ENCODE peak calls at places on chromosomes 3 and 15, in nine cellular contexts. One of them, this sample, is unnamed.

GRCh38 chr3:146200461-146201220 is 39.7 kb upstream of the PLOD2 start:
- DNase-seq in cardiac fibroblast: no peak
- DNase-seq in AG10803: peak
- DNase-seq in lower lobe of right lung: no peak
- DNase-seq in stomach: no peak
- DNase-seq in heart right ventricle: no peak
- DNase-seq in PC-3: no peak
- DNase-seq in pancreas: no peak
- DNase-seq in GM12865: no peak
- DNase-seq in this sample: no peak

GRCh38 chr3:195093731-195094130 is 177.2 kb downstream of the XXYLT1 start:
- DNase-seq in AG10803: no peak
- DNase-seq in PC-3: no peak
- DNase-seq in stomach: no peak
- DNase-seq in pancreas: peak
- DNase-seq in heart right ventricle: peak
- DNase-seq in GM12865: no peak
- DNase-seq in lower lobe of right lung: peak
- DNase-seq in cardiac fibroblast: no peak
- DNase-seq in this sample: peak

GRCh38 chr3:123244128-123244527 is 42.4 kb downstream of the SEC22A start:
- DNase-seq in GM12865: no peak
- DNase-seq in PC-3: no peak
- DNase-seq in lower lobe of right lung: no peak
- DNase-seq in heart right ventricle: no peak
- DNase-seq in cardiac fibroblast: no peak
- DNase-seq in AG10803: no peak
- DNase-seq in stomach: no peak
- DNase-seq in pancreas: no peak
- DNase-seq in this sample: no peak

GRCh38 chr3:52495777-52496602 is 852 bp downstream of the STAB1 start:
- DNase-seq in lower lobe of right lung: no peak
- DNase-seq in PC-3: no peak
- DNase-seq in pancreas: no peak
- DNase-seq in cardiac fibroblast: peak
- DNase-seq in stomach: no peak
- DNase-seq in GM12865: no peak
- DNase-seq in heart right ventricle: no peak
- DNase-seq in AG10803: peak
- DNase-seq in this sample: no peak

GRCh38 chr15:90603893-90604292 is 74.2 kb downstream of the CRTC3 start:
- DNase-seq in AG10803: peak
- DNase-seq in heart right ventricle: peak
- DNase-seq in cardiac fibroblast: peak
- DNase-seq in stomach: peak
- DNase-seq in lower lobe of right lung: peak
- DNase-seq in pancreas: peak
- DNase-seq in GM12865: peak
- DNase-seq in PC-3: peak
- DNase-seq in this sample: peak

GRCh38 chr15:68368731-68369435 is 63.1 kb downstream of the ITGA11 start:
- DNase-seq in AG10803: peak
- DNase-seq in GM12865: no peak
- DNase-seq in cardiac fibroblast: peak
- DNase-seq in heart right ventricle: no peak
- DNase-seq in stomach: no peak
- DNase-seq in PC-3: no peak
- DNase-seq in lower lobe of right lung: no peak
- DNase-seq in pancreas: no peak
- DNase-seq in this sample: peak

GRCh38 chr3:186340211-186340610 is 21.8 kb downstream of the DGKG start:
- DNase-seq in GM12865: no peak
- DNase-seq in AG10803: no peak
- DNase-seq in lower lobe of right lung: no peak
- DNase-seq in cardiac fibroblast: no peak
- DNase-seq in heart right ventricle: no peak
- DNase-seq in pancreas: no peak
- DNase-seq in PC-3: peak
- DNase-seq in stomach: no peak
- DNase-seq in this sample: no peak

GRCh38 chr3:48157950-48158376 is 30.3 kb downstream of the CDC25A start:
- DNase-seq in heart right ventricle: peak
- DNase-seq in lower lobe of right lung: peak
- DNase-seq in AG10803: peak
- DNase-seq in GM12865: peak
- DNase-seq in cardiac fibroblast: peak
- DNase-seq in pancreas: peak
- DNase-seq in PC-3: peak
- DNase-seq in stomach: peak
- DNase-seq in this sample: peak

GRCh38 chr3:44554626-44555592 is at the start of gene ZKSCAN7:
- DNase-seq in PC-3: no peak
- DNase-seq in lower lobe of right lung: peak
- DNase-seq in stomach: peak
- DNase-seq in AG10803: peak
- DNase-seq in cardiac fibroblast: peak
- DNase-seq in pancreas: peak
- DNase-seq in GM12865: peak
- DNase-seq in heart right ventricle: peak
- DNase-seq in this sample: peak

GRCh38 chr15:51093865-51094605 is 671 bp downstream of the TNFAIP8L3 start:
- DNase-seq in PC-3: no peak
- DNase-seq in stomach: no peak
- DNase-seq in cardiac fibroblast: peak
- DNase-seq in GM12865: no peak
- DNase-seq in AG10803: peak
- DNase-seq in pancreas: peak
- DNase-seq in lower lobe of right lung: no peak
- DNase-seq in heart right ventricle: peak
- DNase-seq in this sample: peak

DNA sequence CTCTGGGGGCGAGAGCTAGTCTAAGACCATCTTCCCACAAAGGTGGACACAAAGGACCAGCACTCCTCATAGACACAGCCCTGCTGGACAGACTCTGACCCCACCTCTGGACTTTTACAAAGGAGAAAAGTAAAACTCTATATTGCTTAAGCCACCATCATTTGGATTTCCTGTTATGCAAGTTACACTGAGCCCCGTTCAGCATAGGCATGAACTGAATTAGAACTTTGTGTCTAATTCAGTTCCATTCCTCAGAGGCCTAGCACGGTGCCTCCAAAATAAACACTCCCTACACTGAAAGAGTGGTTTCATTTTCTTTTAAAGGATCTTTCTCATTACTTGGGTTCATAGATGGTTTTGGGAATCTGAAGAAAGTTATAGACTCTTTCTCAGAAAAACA is 79.2 kb upstream of the OCA2 start:
- DNase-seq in cardiac fibroblast: no peak
- DNase-seq in lower lobe of right lung: no peak
- DNase-seq in AG10803: no peak
- DNase-seq in stomach: no peak
- DNase-seq in pancreas: no peak
- DNase-seq in PC-3: no peak
- DNase-seq in heart right ventricle: no peak
- DNase-seq in GM12865: no peak
- DNase-seq in this sample: no peak
- H3K4me3 ChIP-seq in cardiac fibroblast: no peak
- H3K4me3 ChIP-seq in lower lobe of right lung: no peak
- H3K4me3 ChIP-seq in AG10803: no peak
- H3K4me3 ChIP-seq in stomach: no peak
- H3K4me3 ChIP-seq in pancreas: no peak
- H3K4me3 ChIP-seq in PC-3: no peak
- H3K4me3 ChIP-seq in heart right ventricle: no peak
- H3K4me3 ChIP-seq in GM12865: no peak
- H3K4me3 ChIP-seq in this sample: no peak

GRCh38 chr15:65962187-65962586 is 92.9 kb downstream of the RAB11A start:
- DNase-seq in cardiac fibroblast: peak
- DNase-seq in PC-3: peak
- DNase-seq in pancreas: no peak
- DNase-seq in lower lobe of right lung: no peak
- DNase-seq in GM12865: no peak
- DNase-seq in AG10803: no peak
- DNase-seq in stomach: no peak
- DNase-seq in heart right ventricle: no peak
- DNase-seq in this sample: no peak
- TF ChIP-seq CTCF in cardiac fibroblast: peak
- TF ChIP-seq CTCF in PC-3: peak
- TF ChIP-seq CTCF in pancreas: no peak
- TF ChIP-seq CTCF in lower lobe of right lung: no peak
- TF ChIP-seq CTCF in GM12865: no peak
- TF ChIP-seq CTCF in AG10803: peak
- TF ChIP-seq CTCF in stomach: no peak
- TF ChIP-seq CTCF in heart right ventricle: peak
- TF ChIP-seq CTCF in this sample: no peak

GRCh38 chr15:82036461-82036860 is 9.4 kb downstream of the MEX3B start:
- DNase-seq in pancreas: no peak
- DNase-seq in stomach: no peak
- DNase-seq in GM12865: peak
- DNase-seq in cardiac fibroblast: no peak
- DNase-seq in PC-3: no peak
- DNase-seq in AG10803: no peak
- DNase-seq in lower lobe of right lung: no peak
- DNase-seq in heart right ventricle: no peak
- DNase-seq in this sample: no peak

GRCh38 chr15:82030191-82030590 is 15.6 kb downstream of the MEX3B start:
- DNase-seq in PC-3: no peak
- DNase-seq in heart right ventricle: no peak
- DNase-seq in cardiac fibroblast: no peak
- DNase-seq in pancreas: no peak
- DNase-seq in stomach: no peak
- DNase-seq in AG10803: no peak
- DNase-seq in lower lobe of right lung: no peak
- DNase-seq in GM12865: no peak
- DNase-seq in this sample: no peak

GRCh38 chr15:82031871-82032270 is 13.9 kb downstream of the MEX3B start:
- DNase-seq in pancreas: no peak
- DNase-seq in cardiac fibroblast: no peak
- DNase-seq in PC-3: no peak
- DNase-seq in heart right ventricle: no peak
- DNase-seq in GM12865: no peak
- DNase-seq in stomach: no peak
- DNase-seq in lower lobe of right lung: no peak
- DNase-seq in AG10803: no peak
- DNase-seq in this sample: no peak
- H3K4me3 ChIP-seq in pancreas: no peak
- H3K4me3 ChIP-seq in cardiac fibroblast: no peak
- H3K4me3 ChIP-seq in PC-3: no peak
- H3K4me3 ChIP-seq in heart right ventricle: no peak
- H3K4me3 ChIP-seq in GM12865: no peak
- H3K4me3 ChIP-seq in stomach: no peak
- H3K4me3 ChIP-seq in lower lobe of right lung: no peak
- H3K4me3 ChIP-seq in AG10803: no peak
- H3K4me3 ChIP-seq in this sample: no peak

DNA sequence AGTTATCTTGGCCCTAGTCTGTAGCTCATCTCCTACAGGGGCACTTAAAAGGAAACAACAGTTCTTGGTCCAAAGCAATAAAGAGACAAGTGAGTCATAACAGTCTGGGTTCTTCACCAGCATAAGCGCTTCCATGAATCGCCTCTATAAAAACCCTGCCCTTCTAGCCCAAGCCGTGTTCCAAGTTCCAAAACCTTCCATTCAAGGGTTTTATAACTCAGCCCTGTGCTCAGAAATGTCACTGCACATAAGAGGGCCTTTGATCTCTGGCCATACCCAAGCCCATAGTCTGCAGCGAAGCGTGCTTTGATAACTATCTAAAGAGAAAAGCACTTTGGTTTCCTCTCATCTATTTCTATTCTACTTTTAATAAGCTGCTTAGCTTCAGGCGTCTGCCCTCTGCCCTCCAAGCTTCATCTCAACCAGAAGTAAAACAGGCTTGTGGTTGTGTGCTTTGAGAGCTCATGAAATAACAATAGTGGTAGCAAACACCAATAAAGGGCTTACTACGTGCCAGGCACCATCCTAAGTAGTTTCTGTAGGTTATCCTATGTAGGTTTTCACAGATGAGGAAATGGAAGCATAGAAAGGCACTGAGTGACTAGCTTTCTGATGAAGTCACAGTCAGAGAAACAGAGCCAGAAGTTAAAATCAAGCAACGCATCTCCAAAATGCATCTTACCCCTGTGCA is 64.0 kb upstream of the AKAP13 start:
- DNase-seq in pancreas: no peak
- DNase-seq in stomach: no peak
- DNase-seq in PC-3: peak
- DNase-seq in GM12865: peak
- DNase-seq in heart right ventricle: no peak
- DNase-seq in lower lobe of right lung: no peak
- DNase-seq in cardiac fibroblast: peak
- DNase-seq in AG10803: peak
- DNase-seq in this sample: no peak
- TF ChIP-seq CTCF in pancreas: no peak
- TF ChIP-seq CTCF in stomach: no peak
- TF ChIP-seq CTCF in PC-3: no peak
- TF ChIP-seq CTCF in GM12865: no peak
- TF ChIP-seq CTCF in heart right ventricle: no peak
- TF ChIP-seq CTCF in lower lobe of right lung: no peak
- TF ChIP-seq CTCF in cardiac fibroblast: no peak
- TF ChIP-seq CTCF in AG10803: no peak
- TF ChIP-seq CTCF in this sample: no peak

GRCh38 chr3:16301490-16301889 is 36.5 kb downstream of the OXNAD1 start:
- DNase-seq in heart right ventricle: no peak
- DNase-seq in GM12865: no peak
- DNase-seq in lower lobe of right lung: no peak
- DNase-seq in stomach: no peak
- DNase-seq in cardiac fibroblast: no peak
- DNase-seq in AG10803: no peak
- DNase-seq in PC-3: no peak
- DNase-seq in pancreas: no peak
- DNase-seq in this sample: no peak
- H3K4me3 ChIP-seq in heart right ventricle: no peak
- H3K4me3 ChIP-seq in GM12865: no peak
- H3K4me3 ChIP-seq in lower lobe of right lung: no peak
- H3K4me3 ChIP-seq in stomach: no peak
- H3K4me3 ChIP-seq in cardiac fibroblast: no peak
- H3K4me3 ChIP-seq in AG10803: no peak
- H3K4me3 ChIP-seq in PC-3: no peak
- H3K4me3 ChIP-seq in pancreas: no peak
- H3K4me3 ChIP-seq in this sample: peak

This sample was measured in upper lobe of right lung.